ENCODE peak calls at places on chromosomes 11 and 22, in eight cellular contexts. One of them, this sample, is unnamed.

GRCh38 chr11:94330789-94331188 is 26.4 kb downstream of the IZUMO1R start:
- DNase-seq in fibroblast of pulmonary artery: no peak
- DNase-seq in posterior cingulate gyrus: no peak
- DNase-seq in activated CD8-positive, alpha-beta memory T cell treated with anti-CD3 and anti-CD28 coated beads, Interleukin-2, amount 50 U/mL, for 48 hours: no peak
- DNase-seq in stimulated activated naive CD4-positive, alpha-beta T cell: no peak
- DNase-seq in GM20000: no peak
- DNase-seq in stimulated activated CD4-positive, alpha-beta T cell treated with anti-CD3 and anti-CD28 coated beads, Interleukin-15, amount 100 ng/mL, for 48 hours: no peak
- DNase-seq in nucleus accumbens: no peak
- DNase-seq in this sample: no peak

GRCh38 chr11:111063711-111064110 is 181.8 kb upstream of the POU2AF2 start:
- DNase-seq in fibroblast of pulmonary artery: no peak
- DNase-seq in posterior cingulate gyrus: no peak
- DNase-seq in activated CD8-positive, alpha-beta memory T cell treated with anti-CD3 and anti-CD28 coated beads, Interleukin-2, amount 50 U/mL, for 48 hours: no peak
- DNase-seq in stimulated activated naive CD4-positive, alpha-beta T cell: no peak
- DNase-seq in GM20000: no peak
- DNase-seq in stimulated activated CD4-positive, alpha-beta T cell treated with anti-CD3 and anti-CD28 coated beads, Interleukin-15, amount 100 ng/mL, for 48 hours: no peak
- DNase-seq in nucleus accumbens: no peak
- DNase-seq in this sample: no peak

GRCh38 chr11:9562716-9563115 is 10.8 kb upstream of the WEE1 start:
- DNase-seq in fibroblast of pulmonary artery: no peak
- DNase-seq in posterior cingulate gyrus: no peak
- DNase-seq in activated CD8-positive, alpha-beta memory T cell treated with anti-CD3 and anti-CD28 coated beads, Interleukin-2, amount 50 U/mL, for 48 hours: no peak
- DNase-seq in stimulated activated naive CD4-positive, alpha-beta T cell: no peak
- DNase-seq in GM20000: no peak
- DNase-seq in stimulated activated CD4-positive, alpha-beta T cell treated with anti-CD3 and anti-CD28 coated beads, Interleukin-15, amount 100 ng/mL, for 48 hours: no peak
- DNase-seq in nucleus accumbens: no peak
- DNase-seq in this sample: no peak

GRCh38 chr11:3095712-3096361 is 38.6 kb upstream of the CARS1 start:
- DNase-seq in fibroblast of pulmonary artery: peak; percentile 93
- DNase-seq in posterior cingulate gyrus: no peak
- DNase-seq in activated CD8-positive, alpha-beta memory T cell treated with anti-CD3 and anti-CD28 coated beads, Interleukin-2, amount 50 U/mL, for 48 hours: peak; percentile 18
- DNase-seq in stimulated activated naive CD4-positive, alpha-beta T cell: no peak
- DNase-seq in GM20000: no peak
- DNase-seq in stimulated activated CD4-positive, alpha-beta T cell treated with anti-CD3 and anti-CD28 coated beads, Interleukin-15, amount 100 ng/mL, for 48 hours: no peak
- DNase-seq in nucleus accumbens: no peak
- DNase-seq in this sample: no peak

GRCh38 chr11:1163911-1164735 is 6.4 kb downstream of the MUC5AC start:
- DNase-seq in fibroblast of pulmonary artery: no peak
- DNase-seq in posterior cingulate gyrus: peak; percentile 7
- DNase-seq in activated CD8-positive, alpha-beta memory T cell treated with anti-CD3 and anti-CD28 coated beads, Interleukin-2, amount 50 U/mL, for 48 hours: no peak
- DNase-seq in stimulated activated naive CD4-positive, alpha-beta T cell: no peak
- DNase-seq in GM20000: peak; percentile 19
- DNase-seq in stimulated activated CD4-positive, alpha-beta T cell treated with anti-CD3 and anti-CD28 coated beads, Interleukin-15, amount 100 ng/mL, for 48 hours: no peak
- DNase-seq in nucleus accumbens: no peak
- DNase-seq in this sample: no peak

GRCh38 chr11:13229136-13229535 is 48.5 kb upstream of the BMAL1 start:
- DNase-seq in fibroblast of pulmonary artery: no peak
- DNase-seq in posterior cingulate gyrus: no peak
- DNase-seq in activated CD8-positive, alpha-beta memory T cell treated with anti-CD3 and anti-CD28 coated beads, Interleukin-2, amount 50 U/mL, for 48 hours: no peak
- DNase-seq in stimulated activated naive CD4-positive, alpha-beta T cell: no peak
- DNase-seq in GM20000: no peak
- DNase-seq in stimulated activated CD4-positive, alpha-beta T cell treated with anti-CD3 and anti-CD28 coated beads, Interleukin-15, amount 100 ng/mL, for 48 hours: no peak
- DNase-seq in nucleus accumbens: no peak
- DNase-seq in this sample: no peak

GRCh38 chr22:38271927-38272372 is 860 bp downstream of the TMEM184B start:
- DNase-seq in fibroblast of pulmonary artery: no peak
- DNase-seq in posterior cingulate gyrus: no peak
- DNase-seq in activated CD8-positive, alpha-beta memory T cell treated with anti-CD3 and anti-CD28 coated beads, Interleukin-2, amount 50 U/mL, for 48 hours: no peak
- DNase-seq in stimulated activated naive CD4-positive, alpha-beta T cell: no peak
- DNase-seq in GM20000: no peak
- DNase-seq in stimulated activated CD4-positive, alpha-beta T cell treated with anti-CD3 and anti-CD28 coated beads, Interleukin-15, amount 100 ng/mL, for 48 hours: no peak
- DNase-seq in nucleus accumbens: no peak
- DNase-seq in this sample: no peak

GRCh38 chr22:25160120-25160996 is 39.3 kb upstream of the CRYBB3 start:
- DNase-seq in fibroblast of pulmonary artery: no peak
- DNase-seq in posterior cingulate gyrus: no peak
- DNase-seq in activated CD8-positive, alpha-beta memory T cell treated with anti-CD3 and anti-CD28 coated beads, Interleukin-2, amount 50 U/mL, for 48 hours: no peak
- DNase-seq in stimulated activated naive CD4-positive, alpha-beta T cell: no peak
- DNase-seq in GM20000: no peak
- DNase-seq in stimulated activated CD4-positive, alpha-beta T cell treated with anti-CD3 and anti-CD28 coated beads, Interleukin-15, amount 100 ng/mL, for 48 hours: no peak
- DNase-seq in nucleus accumbens: no peak
- DNase-seq in this sample: no peak

GRCh38 chr11:114375052-114375451 is 25.3 kb downstream of the C11orf71 start:
- DNase-seq in fibroblast of pulmonary artery: no peak
- DNase-seq in posterior cingulate gyrus: no peak
- DNase-seq in activated CD8-positive, alpha-beta memory T cell treated with anti-CD3 and anti-CD28 coated beads, Interleukin-2, amount 50 U/mL, for 48 hours: no peak
- DNase-seq in stimulated activated naive CD4-positive, alpha-beta T cell: no peak
- DNase-seq in GM20000: no peak
- DNase-seq in stimulated activated CD4-positive, alpha-beta T cell treated with anti-CD3 and anti-CD28 coated beads, Interleukin-15, amount 100 ng/mL, for 48 hours: no peak
- DNase-seq in nucleus accumbens: no peak
- DNase-seq in this sample: no peak

GRCh38 chr11:134069996-134070845 is 1.3 kb downstream of the JAM3 start:
- DNase-seq in fibroblast of pulmonary artery: no peak
- DNase-seq in posterior cingulate gyrus: peak; percentile 40
- DNase-seq in activated CD8-positive, alpha-beta memory T cell treated with anti-CD3 and anti-CD28 coated beads, Interleukin-2, amount 50 U/mL, for 48 hours: no peak
- DNase-seq in stimulated activated naive CD4-positive, alpha-beta T cell: no peak
- DNase-seq in GM20000: no peak
- DNase-seq in stimulated activated CD4-positive, alpha-beta T cell treated with anti-CD3 and anti-CD28 coated beads, Interleukin-15, amount 100 ng/mL, for 48 hours: no peak
- DNase-seq in nucleus accumbens: no peak
- DNase-seq in this sample: peak; percentile 78

This sample was measured in midbrain.